ENCODE peak calls at places on chromosomes 13 and 19, in five cellular contexts. One of them, this sample, is unnamed.

GRCh38 chr19:35044317-35045117 is 3.0 kb downstream of the HPN start:
- DNase-seq in HFFc6: peak; percentile 48
- DNase-seq in stimulated activated CD4-positive, alpha-beta T cell treated with anti-CD3 and anti-CD28 coated beads, Interleukin-2, amount 100 ng/mL, for 4 hours: peak; percentile 28
- DNase-seq in PC-9: peak; percentile 66
- DNase-seq in T-helper 9 cell: peak; percentile 68
- DNase-seq in this sample: no peak

GRCh38 chr19:31880283-31880682 is 465.1 kb upstream of the ZNF507 start:
- DNase-seq in HFFc6: no peak
- DNase-seq in stimulated activated CD4-positive, alpha-beta T cell treated with anti-CD3 and anti-CD28 coated beads, Interleukin-2, amount 100 ng/mL, for 4 hours: no peak
- DNase-seq in PC-9: no peak
- DNase-seq in T-helper 9 cell: no peak
- DNase-seq in this sample: no peak

GRCh38 chr19:10797541-10798256 is 38.3 kb downstream of the TMED1 start:
- DNase-seq in HFFc6: no peak
- DNase-seq in stimulated activated CD4-positive, alpha-beta T cell treated with anti-CD3 and anti-CD28 coated beads, Interleukin-2, amount 100 ng/mL, for 4 hours: peak; percentile 85
- DNase-seq in PC-9: no peak
- DNase-seq in T-helper 9 cell: peak; percentile 74
- DNase-seq in this sample: no peak

GRCh38 chr13:46749951-46750350 is 47.0 kb downstream of the ESD start:
- DNase-seq in HFFc6: no peak
- DNase-seq in stimulated activated CD4-positive, alpha-beta T cell treated with anti-CD3 and anti-CD28 coated beads, Interleukin-2, amount 100 ng/mL, for 4 hours: no peak
- DNase-seq in PC-9: no peak
- DNase-seq in T-helper 9 cell: no peak
- DNase-seq in this sample: no peak

GRCh38 chr19:17244618-17245534 is 843 bp downstream of the NR2F6 start:
- DNase-seq in HFFc6: no peak
- DNase-seq in stimulated activated CD4-positive, alpha-beta T cell treated with anti-CD3 and anti-CD28 coated beads, Interleukin-2, amount 100 ng/mL, for 4 hours: no peak
- DNase-seq in PC-9: peak; percentile 53
- DNase-seq in T-helper 9 cell: no peak
- DNase-seq in this sample: no peak

GRCh38 chr19:44746946-44747738 is 1.4 kb upstream of the BCL3 start:
- DNase-seq in HFFc6: peak; percentile 91
- DNase-seq in stimulated activated CD4-positive, alpha-beta T cell treated with anti-CD3 and anti-CD28 coated beads, Interleukin-2, amount 100 ng/mL, for 4 hours: peak; percentile 95
- DNase-seq in PC-9: peak; percentile 97
- DNase-seq in T-helper 9 cell: peak; percentile 93
- DNase-seq in this sample: peak; percentile 89

GRCh38 chr19:43841990-43842389 is 14.9 kb downstream of the ZNF283 start:
- DNase-seq in HFFc6: no peak
- DNase-seq in stimulated activated CD4-positive, alpha-beta T cell treated with anti-CD3 and anti-CD28 coated beads, Interleukin-2, amount 100 ng/mL, for 4 hours: no peak
- DNase-seq in PC-9: no peak
- DNase-seq in T-helper 9 cell: no peak
- DNase-seq in this sample: no peak

GRCh38 chr13:72850959-72851677 is 69.2 kb downstream of the PIBF1 start:
- DNase-seq in HFFc6: no peak
- DNase-seq in stimulated activated CD4-positive, alpha-beta T cell treated with anti-CD3 and anti-CD28 coated beads, Interleukin-2, amount 100 ng/mL, for 4 hours: no peak
- DNase-seq in PC-9: no peak
- DNase-seq in T-helper 9 cell: no peak
- DNase-seq in this sample: no peak

GRCh38 chr13:111893071-111893606 is 173.8 kb upstream of the SOX1 start:
- DNase-seq in HFFc6: no peak
- DNase-seq in stimulated activated CD4-positive, alpha-beta T cell treated with anti-CD3 and anti-CD28 coated beads, Interleukin-2, amount 100 ng/mL, for 4 hours: no peak
- DNase-seq in PC-9: no peak
- DNase-seq in T-helper 9 cell: no peak
- DNase-seq in this sample: no peak

GRCh38 chr13:22312405-22312803 is 641.5 kb downstream of the FGF9 start:
- DNase-seq in HFFc6: no peak
- DNase-seq in stimulated activated CD4-positive, alpha-beta T cell treated with anti-CD3 and anti-CD28 coated beads, Interleukin-2, amount 100 ng/mL, for 4 hours: no peak
- DNase-seq in PC-9: no peak
- DNase-seq in T-helper 9 cell: no peak
- DNase-seq in this sample: no peak

GRCh38 chr19:55626350-55626749 is 2.0 kb upstream of the ZNF784 start:
- DNase-seq in HFFc6: no peak
- DNase-seq in stimulated activated CD4-positive, alpha-beta T cell treated with anti-CD3 and anti-CD28 coated beads, Interleukin-2, amount 100 ng/mL, for 4 hours: peak; percentile 53
- DNase-seq in PC-9: no peak
- DNase-seq in T-helper 9 cell: peak; percentile 42
- DNase-seq in this sample: no peak

GRCh38 chr13:41502676-41503075 is 45.3 kb downstream of the RGCC start:
- DNase-seq in HFFc6: no peak
- DNase-seq in stimulated activated CD4-positive, alpha-beta T cell treated with anti-CD3 and anti-CD28 coated beads, Interleukin-2, amount 100 ng/mL, for 4 hours: no peak
- DNase-seq in PC-9: no peak
- DNase-seq in T-helper 9 cell: no peak
- DNase-seq in this sample: no peak

GRCh38 chr13:39913928-39914327 is 258.5 kb downstream of the COG6 start:
- DNase-seq in HFFc6: no peak
- DNase-seq in stimulated activated CD4-positive, alpha-beta T cell treated with anti-CD3 and anti-CD28 coated beads, Interleukin-2, amount 100 ng/mL, for 4 hours: no peak
- DNase-seq in PC-9: no peak
- DNase-seq in T-helper 9 cell: no peak
- DNase-seq in this sample: no peak

GRCh38 chr13:37747071-37747612 is 122.4 kb downstream of the TRPC4 start:
- DNase-seq in HFFc6: peak; percentile 66
- DNase-seq in stimulated activated CD4-positive, alpha-beta T cell treated with anti-CD3 and anti-CD28 coated beads, Interleukin-2, amount 100 ng/mL, for 4 hours: no peak
- DNase-seq in PC-9: peak; percentile 29
- DNase-seq in T-helper 9 cell: no peak
- DNase-seq in this sample: no peak

GRCh38 chr19:5967994-5968430 is 9.9 kb downstream of the RANBP3 start:
- DNase-seq in HFFc6: peak; percentile 74
- DNase-seq in stimulated activated CD4-positive, alpha-beta T cell treated with anti-CD3 and anti-CD28 coated beads, Interleukin-2, amount 100 ng/mL, for 4 hours: peak; percentile 47
- DNase-seq in PC-9: peak; percentile 46
- DNase-seq in T-helper 9 cell: peak; percentile 54
- DNase-seq in this sample: no peak

GRCh38 chr13:109517516-109517915 is 268.9 kb downstream of the IRS2 start:
- DNase-seq in HFFc6: no peak
- DNase-seq in stimulated activated CD4-positive, alpha-beta T cell treated with anti-CD3 and anti-CD28 coated beads, Interleukin-2, amount 100 ng/mL, for 4 hours: no peak
- DNase-seq in PC-9: no peak
- DNase-seq in T-helper 9 cell: no peak
- DNase-seq in this sample: no peak

GRCh38 chr19:56476671-56477428 is at the start of gene ZNF667:
- DNase-seq in HFFc6: peak; percentile 72
- DNase-seq in stimulated activated CD4-positive, alpha-beta T cell treated with anti-CD3 and anti-CD28 coated beads, Interleukin-2, amount 100 ng/mL, for 4 hours: peak; percentile 35
- DNase-seq in PC-9: no peak
- DNase-seq in T-helper 9 cell: no peak
- DNase-seq in this sample: no peak

GRCh38 chr19:681029-681626 is 4.9 kb downstream of the FSTL3 start:
- DNase-seq in HFFc6: no peak
- DNase-seq in stimulated activated CD4-positive, alpha-beta T cell treated with anti-CD3 and anti-CD28 coated beads, Interleukin-2, amount 100 ng/mL, for 4 hours: no peak
- DNase-seq in PC-9: no peak
- DNase-seq in T-helper 9 cell: no peak
- DNase-seq in this sample: peak; percentile 80

GRCh38 chr13:97316390-97316789 is 94.3 kb downstream of the MBNL2 start:
- DNase-seq in HFFc6: no peak
- DNase-seq in stimulated activated CD4-positive, alpha-beta T cell treated with anti-CD3 and anti-CD28 coated beads, Interleukin-2, amount 100 ng/mL, for 4 hours: no peak
- DNase-seq in PC-9: no peak
- DNase-seq in T-helper 9 cell: no peak
- DNase-seq in this sample: no peak

GRCh38 chr13:75968103-75968838 is 332.1 kb downstream of the LMO7 start:
- DNase-seq in HFFc6: peak; percentile 31
- DNase-seq in stimulated activated CD4-positive, alpha-beta T cell treated with anti-CD3 and anti-CD28 coated beads, Interleukin-2, amount 100 ng/mL, for 4 hours: no peak
- DNase-seq in PC-9: no peak
- DNase-seq in T-helper 9 cell: no peak
- DNase-seq in this sample: no peak

GRCh38 chr19:6312018-6312417 is 21.4 kb downstream of the ACER1 start:
- DNase-seq in HFFc6: no peak
- DNase-seq in stimulated activated CD4-positive, alpha-beta T cell treated with anti-CD3 and anti-CD28 coated beads, Interleukin-2, amount 100 ng/mL, for 4 hours: no peak
- DNase-seq in PC-9: no peak
- DNase-seq in T-helper 9 cell: no peak
- DNase-seq in this sample: no peak

GRCh38 chr13:39874331-39875055 is 219.0 kb downstream of the COG6 start:
- DNase-seq in HFFc6: no peak
- DNase-seq in stimulated activated CD4-positive, alpha-beta T cell treated with anti-CD3 and anti-CD28 coated beads, Interleukin-2, amount 100 ng/mL, for 4 hours: no peak
- DNase-seq in PC-9: no peak
- DNase-seq in T-helper 9 cell: no peak
- DNase-seq in this sample: no peak

GRCh38 chr13:25978961-25979360 is 72.9 kb downstream of the SHISA2 start:
- DNase-seq in HFFc6: no peak
- DNase-seq in stimulated activated CD4-positive, alpha-beta T cell treated with anti-CD3 and anti-CD28 coated beads, Interleukin-2, amount 100 ng/mL, for 4 hours: no peak
- DNase-seq in PC-9: no peak
- DNase-seq in T-helper 9 cell: no peak
- DNase-seq in this sample: no peak

GRCh38 chr19:30719991-30720329 is 347.8 kb downstream of the ZNF536 start:
- DNase-seq in HFFc6: no peak
- DNase-seq in stimulated activated CD4-positive, alpha-beta T cell treated with anti-CD3 and anti-CD28 coated beads, Interleukin-2, amount 100 ng/mL, for 4 hours: no peak
- DNase-seq in PC-9: no peak
- DNase-seq in T-helper 9 cell: no peak
- DNase-seq in this sample: no peak

GRCh38 chr19:45817725-45818301 is 2.7 kb upstream of the RSPH6A start:
- DNase-seq in HFFc6: no peak
- DNase-seq in stimulated activated CD4-positive, alpha-beta T cell treated with anti-CD3 and anti-CD28 coated beads, Interleukin-2, amount 100 ng/mL, for 4 hours: no peak
- DNase-seq in PC-9: no peak
- DNase-seq in T-helper 9 cell: no peak
- DNase-seq in this sample: no peak

GRCh38 chr13:83780201-83780600 is 102.1 kb downstream of the SLITRK1 start:
- DNase-seq in HFFc6: peak; percentile 27
- DNase-seq in stimulated activated CD4-positive, alpha-beta T cell treated with anti-CD3 and anti-CD28 coated beads, Interleukin-2, amount 100 ng/mL, for 4 hours: no peak
- DNase-seq in PC-9: no peak
- DNase-seq in T-helper 9 cell: no peak
- DNase-seq in this sample: no peak

GRCh38 chr19:14762111-14762510 is 16.2 kb downstream of the ADGRE2 start:
- DNase-seq in HFFc6: no peak
- DNase-seq in stimulated activated CD4-positive, alpha-beta T cell treated with anti-CD3 and anti-CD28 coated beads, Interleukin-2, amount 100 ng/mL, for 4 hours: no peak
- DNase-seq in PC-9: no peak
- DNase-seq in T-helper 9 cell: no peak
- DNase-seq in this sample: no peak

GRCh38 chr13:99403458-99403971 is 96.3 kb upstream of the GPR183 start:
- DNase-seq in HFFc6: no peak
- DNase-seq in stimulated activated CD4-positive, alpha-beta T cell treated with anti-CD3 and anti-CD28 coated beads, Interleukin-2, amount 100 ng/mL, for 4 hours: no peak
- DNase-seq in PC-9: no peak
- DNase-seq in T-helper 9 cell: no peak
- DNase-seq in this sample: no peak

GRCh38 chr19:9881720-9882119 is 46.6 kb downstream of the PIN1 start:
- DNase-seq in HFFc6: no peak
- DNase-seq in stimulated activated CD4-positive, alpha-beta T cell treated with anti-CD3 and anti-CD28 coated beads, Interleukin-2, amount 100 ng/mL, for 4 hours: no peak
- DNase-seq in PC-9: no peak
- DNase-seq in T-helper 9 cell: no peak
- DNase-seq in this sample: no peak

GRCh38 chr19:56107626-56108351 is 13.3 kb downstream of the ZNF787 start:
- DNase-seq in HFFc6: no peak
- DNase-seq in stimulated activated CD4-positive, alpha-beta T cell treated with anti-CD3 and anti-CD28 coated beads, Interleukin-2, amount 100 ng/mL, for 4 hours: no peak
- DNase-seq in PC-9: no peak
- DNase-seq in T-helper 9 cell: no peak
- DNase-seq in this sample: no peak

GRCh38 chr19:3135961-3136683 is at the start of gene GNA15:
- DNase-seq in HFFc6: no peak
- DNase-seq in stimulated activated CD4-positive, alpha-beta T cell treated with anti-CD3 and anti-CD28 coated beads, Interleukin-2, amount 100 ng/mL, for 4 hours: peak; percentile 24
- DNase-seq in PC-9: peak; percentile 64
- DNase-seq in T-helper 9 cell: peak; percentile 48
- DNase-seq in this sample: no peak

GRCh38 chr13:66405908-66406802 is 824.0 kb downstream of the PCDH9 start:
- DNase-seq in HFFc6: peak; percentile 20
- DNase-seq in stimulated activated CD4-positive, alpha-beta T cell treated with anti-CD3 and anti-CD28 coated beads, Interleukin-2, amount 100 ng/mL, for 4 hours: no peak
- DNase-seq in PC-9: peak; percentile 15
- DNase-seq in T-helper 9 cell: no peak
- DNase-seq in this sample: no peak

GRCh38 chr19:47390533-47391488 is 28.5 kb downstream of the MEIS3 start:
- DNase-seq in HFFc6: no peak
- DNase-seq in stimulated activated CD4-positive, alpha-beta T cell treated with anti-CD3 and anti-CD28 coated beads, Interleukin-2, amount 100 ng/mL, for 4 hours: no peak
- DNase-seq in PC-9: no peak
- DNase-seq in T-helper 9 cell: no peak
- DNase-seq in this sample: no peak

GRCh38 chr13:51645154-51645650 is 60.9 kb downstream of the WDFY2 start:
- DNase-seq in HFFc6: peak; percentile 83
- DNase-seq in stimulated activated CD4-positive, alpha-beta T cell treated with anti-CD3 and anti-CD28 coated beads, Interleukin-2, amount 100 ng/mL, for 4 hours: no peak
- DNase-seq in PC-9: peak; percentile 22
- DNase-seq in T-helper 9 cell: peak; percentile 14
- DNase-seq in this sample: peak; percentile 66